ENCODE peak calls at places on chromosomes 2 and 18, in seven cellular contexts. One of them, this sample, is unnamed.

GRCh38 chr2:165402142-165402541 is 67.4 kb upstream of the CSRNP3 start:
- DNase-seq in upper lobe of right lung: no peak
- DNase-seq in psoas muscle: no peak
- DNase-seq in natural killer cell: no peak
- DNase-seq in astrocyte of the spinal cord: no peak
- DNase-seq in thoracic aorta: no peak
- DNase-seq in fibroblast of the aortic adventitia: peak
- DNase-seq in this sample: no peak

GRCh38 chr2:237967463-237967871 is 653 bp downstream of the UBE2F start:
- DNase-seq in upper lobe of right lung: peak
- DNase-seq in psoas muscle: peak
- DNase-seq in natural killer cell: peak
- DNase-seq in astrocyte of the spinal cord: no peak
- DNase-seq in thoracic aorta: no peak
- DNase-seq in fibroblast of the aortic adventitia: peak
- DNase-seq in this sample: peak

GRCh38 chr2:220478305-220479058 is 851.1 kb downstream of the SLC4A3 start:
- DNase-seq in upper lobe of right lung: no peak
- DNase-seq in psoas muscle: no peak
- DNase-seq in natural killer cell: no peak
- DNase-seq in astrocyte of the spinal cord: no peak
- DNase-seq in thoracic aorta: no peak
- DNase-seq in fibroblast of the aortic adventitia: no peak
- DNase-seq in this sample: no peak

GRCh38 chr2:227848146-227848545 is 23.3 kb upstream of the DAW1 start:
- DNase-seq in upper lobe of right lung: no peak
- DNase-seq in psoas muscle: no peak
- DNase-seq in natural killer cell: no peak
- DNase-seq in astrocyte of the spinal cord: no peak
- DNase-seq in thoracic aorta: no peak
- DNase-seq in fibroblast of the aortic adventitia: no peak
- DNase-seq in this sample: no peak

GRCh38 chr2:63050186-63050915 is at the start of gene OTX1:
- DNase-seq in upper lobe of right lung: peak
- DNase-seq in psoas muscle: peak
- DNase-seq in natural killer cell: no peak
- DNase-seq in astrocyte of the spinal cord: no peak
- DNase-seq in thoracic aorta: no peak
- DNase-seq in fibroblast of the aortic adventitia: peak
- DNase-seq in this sample: peak

GRCh38 chr2:212520340-212520739 is 18.3 kb downstream of the ERBB4 start:
- DNase-seq in upper lobe of right lung: no peak
- DNase-seq in psoas muscle: no peak
- DNase-seq in natural killer cell: no peak
- DNase-seq in astrocyte of the spinal cord: no peak
- DNase-seq in thoracic aorta: no peak
- DNase-seq in fibroblast of the aortic adventitia: peak
- DNase-seq in this sample: no peak

GRCh38 chr2:233865838-233866237 is 2.3 kb downstream of the MSL3B start:
- DNase-seq in upper lobe of right lung: no peak
- DNase-seq in psoas muscle: no peak
- DNase-seq in natural killer cell: no peak
- DNase-seq in astrocyte of the spinal cord: no peak
- DNase-seq in thoracic aorta: no peak
- DNase-seq in fibroblast of the aortic adventitia: no peak
- DNase-seq in this sample: no peak

GRCh38 chr2:171566099-171566498 is 43.8 kb downstream of the CYBRD1 start:
- DNase-seq in upper lobe of right lung: no peak
- DNase-seq in psoas muscle: no peak
- DNase-seq in natural killer cell: no peak
- DNase-seq in astrocyte of the spinal cord: no peak
- DNase-seq in thoracic aorta: no peak
- DNase-seq in fibroblast of the aortic adventitia: no peak
- DNase-seq in this sample: no peak

GRCh38 chr2:217392930-217393584 is 533.2 kb upstream of the TNP1 start:
- DNase-seq in upper lobe of right lung: no peak
- DNase-seq in psoas muscle: no peak
- DNase-seq in natural killer cell: no peak
- DNase-seq in astrocyte of the spinal cord: no peak
- DNase-seq in thoracic aorta: no peak
- DNase-seq in fibroblast of the aortic adventitia: no peak
- DNase-seq in this sample: no peak
- TF ChIP-seq CTCF in upper lobe of right lung: no peak
- TF ChIP-seq CTCF in psoas muscle: no peak
- TF ChIP-seq CTCF in natural killer cell: no peak
- TF ChIP-seq CTCF in astrocyte of the spinal cord: no peak
- TF ChIP-seq CTCF in thoracic aorta: no peak
- TF ChIP-seq CTCF in fibroblast of the aortic adventitia: no peak
- TF ChIP-seq CTCF in this sample: no peak

DNA sequence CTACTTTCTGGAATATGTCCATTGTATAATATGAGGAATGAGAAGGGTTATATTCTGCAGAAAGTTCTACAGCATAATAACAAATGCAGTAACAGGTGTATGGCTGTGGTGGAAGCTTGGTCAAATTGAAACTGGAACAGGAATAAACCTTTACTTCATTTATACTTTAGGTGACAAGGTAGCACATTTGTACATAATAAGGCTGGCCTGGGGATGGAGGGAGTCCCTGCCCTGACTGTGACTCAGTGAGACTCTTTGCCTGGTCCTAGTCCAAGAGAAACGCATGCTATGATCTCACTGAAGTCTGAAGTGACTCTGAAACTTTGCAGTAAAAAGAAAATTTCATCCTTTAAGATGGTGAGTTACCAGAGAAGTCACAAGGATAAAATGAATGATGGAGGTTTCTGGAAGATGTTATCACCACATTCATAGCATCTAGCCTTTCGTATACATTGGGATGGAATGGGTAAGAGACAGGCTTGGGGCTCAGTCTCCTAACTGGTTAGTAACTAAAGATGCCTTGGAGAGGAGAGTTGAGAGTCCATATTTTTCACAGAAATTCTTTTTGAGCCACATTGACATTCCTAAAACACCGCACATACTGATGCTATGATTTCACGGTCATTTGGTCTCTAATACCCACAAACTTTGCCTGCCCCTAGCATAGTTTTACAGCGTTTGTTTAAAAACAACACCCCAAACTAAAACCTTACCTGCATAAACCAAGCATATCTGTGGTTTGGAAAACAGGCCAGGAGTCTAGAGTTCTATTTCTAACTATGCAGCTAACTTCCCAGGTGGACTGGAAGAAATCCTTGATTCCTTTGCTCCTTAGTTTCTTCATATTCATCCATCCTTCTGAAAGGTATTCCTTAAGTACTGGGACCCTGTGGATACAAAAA is 42.4 kb upstream of the NABP1 start:
- DNase-seq in upper lobe of right lung: no peak
- DNase-seq in psoas muscle: no peak
- DNase-seq in natural killer cell: no peak
- DNase-seq in astrocyte of the spinal cord: peak
- DNase-seq in thoracic aorta: no peak
- DNase-seq in fibroblast of the aortic adventitia: peak
- DNase-seq in this sample: no peak
- TF ChIP-seq CTCF in upper lobe of right lung: no peak
- TF ChIP-seq CTCF in psoas muscle: no peak
- TF ChIP-seq CTCF in natural killer cell: no peak
- TF ChIP-seq CTCF in astrocyte of the spinal cord: no peak
- TF ChIP-seq CTCF in thoracic aorta: no peak
- TF ChIP-seq CTCF in fibroblast of the aortic adventitia: no peak
- TF ChIP-seq CTCF in this sample: no peak

DNA sequence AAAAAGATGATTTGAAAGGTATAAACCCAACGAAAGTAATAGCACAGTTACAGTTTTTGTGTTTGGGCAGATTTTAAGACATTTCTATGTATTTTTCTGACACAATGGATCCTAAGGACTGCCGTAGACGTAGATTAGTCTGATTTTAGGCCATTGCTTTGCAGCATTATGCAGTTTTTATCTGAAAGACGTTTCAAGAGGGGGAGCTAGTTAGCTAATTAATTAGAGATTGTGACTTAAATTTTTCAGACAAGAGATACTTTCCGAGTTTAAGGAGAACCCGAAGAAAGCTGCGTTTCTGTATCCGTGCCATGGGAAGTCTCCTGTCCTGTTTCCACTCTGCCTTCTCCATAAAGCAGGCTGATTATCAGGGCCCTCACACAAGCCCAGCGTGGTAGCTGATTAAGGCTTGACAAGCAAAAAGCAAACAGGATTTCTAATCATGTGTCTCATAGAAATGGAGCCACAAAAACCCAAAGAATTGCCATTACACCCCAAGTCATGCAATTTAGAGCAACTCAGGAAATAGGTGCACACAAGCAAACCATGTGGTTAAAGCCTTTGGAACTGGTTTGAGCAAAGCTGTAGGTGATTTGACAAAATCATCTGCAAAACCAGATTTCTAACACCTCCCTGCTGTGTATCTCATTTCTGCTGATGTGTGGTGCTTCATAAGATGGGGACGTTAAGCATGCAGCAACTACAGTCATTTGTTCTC is 808.1 kb downstream of the RNF144A start:
- DNase-seq in upper lobe of right lung: no peak
- DNase-seq in psoas muscle: no peak
- DNase-seq in natural killer cell: peak
- DNase-seq in astrocyte of the spinal cord: peak
- DNase-seq in thoracic aorta: no peak
- DNase-seq in fibroblast of the aortic adventitia: peak
- DNase-seq in this sample: no peak
- TF ChIP-seq CTCF in upper lobe of right lung: peak
- TF ChIP-seq CTCF in psoas muscle: no peak
- TF ChIP-seq CTCF in natural killer cell: no peak
- TF ChIP-seq CTCF in astrocyte of the spinal cord: peak
- TF ChIP-seq CTCF in thoracic aorta: no peak
- TF ChIP-seq CTCF in fibroblast of the aortic adventitia: no peak
- TF ChIP-seq CTCF in this sample: no peak

GRCh38 chr2:133148187-133148586 is 420.1 kb downstream of the NCKAP5 start:
- DNase-seq in upper lobe of right lung: no peak
- DNase-seq in psoas muscle: no peak
- DNase-seq in natural killer cell: no peak
- DNase-seq in astrocyte of the spinal cord: no peak
- DNase-seq in thoracic aorta: no peak
- DNase-seq in fibroblast of the aortic adventitia: no peak
- DNase-seq in this sample: no peak
- TF ChIP-seq CTCF in upper lobe of right lung: no peak
- TF ChIP-seq CTCF in psoas muscle: no peak
- TF ChIP-seq CTCF in natural killer cell: no peak
- TF ChIP-seq CTCF in astrocyte of the spinal cord: no peak
- TF ChIP-seq CTCF in thoracic aorta: no peak
- TF ChIP-seq CTCF in fibroblast of the aortic adventitia: no peak
- TF ChIP-seq CTCF in this sample: no peak

GRCh38 chr2:75465317-75465998 is 95.3 kb downstream of the EVA1A start:
- DNase-seq in upper lobe of right lung: no peak
- DNase-seq in psoas muscle: no peak
- DNase-seq in natural killer cell: no peak
- DNase-seq in astrocyte of the spinal cord: peak
- DNase-seq in thoracic aorta: no peak
- DNase-seq in fibroblast of the aortic adventitia: peak
- DNase-seq in this sample: no peak
- TF ChIP-seq CTCF in upper lobe of right lung: peak
- TF ChIP-seq CTCF in psoas muscle: peak
- TF ChIP-seq CTCF in natural killer cell: no peak
- TF ChIP-seq CTCF in astrocyte of the spinal cord: peak
- TF ChIP-seq CTCF in thoracic aorta: no peak
- TF ChIP-seq CTCF in fibroblast of the aortic adventitia: peak
- TF ChIP-seq CTCF in this sample: peak

GRCh38 chr2:120375251-120376020 is 29.5 kb downstream of the INHBB start:
- DNase-seq in upper lobe of right lung: no peak
- DNase-seq in psoas muscle: peak
- DNase-seq in natural killer cell: no peak
- DNase-seq in astrocyte of the spinal cord: no peak
- DNase-seq in thoracic aorta: no peak
- DNase-seq in fibroblast of the aortic adventitia: no peak
- DNase-seq in this sample: no peak

GRCh38 chr2:120374821-120375220 is 28.9 kb downstream of the INHBB start:
- DNase-seq in upper lobe of right lung: no peak
- DNase-seq in psoas muscle: no peak
- DNase-seq in natural killer cell: no peak
- DNase-seq in astrocyte of the spinal cord: no peak
- DNase-seq in thoracic aorta: no peak
- DNase-seq in fibroblast of the aortic adventitia: no peak
- DNase-seq in this sample: no peak

GRCh38 chr2:120371969-120372625 is 26.2 kb downstream of the INHBB start:
- DNase-seq in upper lobe of right lung: no peak
- DNase-seq in psoas muscle: peak
- DNase-seq in natural killer cell: no peak
- DNase-seq in astrocyte of the spinal cord: no peak
- DNase-seq in thoracic aorta: no peak
- DNase-seq in fibroblast of the aortic adventitia: no peak
- DNase-seq in this sample: no peak

GRCh38 chr2:120372816-120373215 is 26.9 kb downstream of the INHBB start:
- DNase-seq in upper lobe of right lung: no peak
- DNase-seq in psoas muscle: peak
- DNase-seq in natural killer cell: no peak
- DNase-seq in astrocyte of the spinal cord: no peak
- DNase-seq in thoracic aorta: no peak
- DNase-seq in fibroblast of the aortic adventitia: no peak
- DNase-seq in this sample: no peak

GRCh38 chr2:120373424-120373823 is 27.5 kb downstream of the INHBB start:
- DNase-seq in upper lobe of right lung: no peak
- DNase-seq in psoas muscle: peak
- DNase-seq in natural killer cell: no peak
- DNase-seq in astrocyte of the spinal cord: no peak
- DNase-seq in thoracic aorta: no peak
- DNase-seq in fibroblast of the aortic adventitia: no peak
- DNase-seq in this sample: no peak
- TF ChIP-seq CTCF in upper lobe of right lung: no peak
- TF ChIP-seq CTCF in psoas muscle: no peak
- TF ChIP-seq CTCF in natural killer cell: no peak
- TF ChIP-seq CTCF in astrocyte of the spinal cord: no peak
- TF ChIP-seq CTCF in thoracic aorta: no peak
- TF ChIP-seq CTCF in fibroblast of the aortic adventitia: no peak
- TF ChIP-seq CTCF in this sample: no peak

DNA sequence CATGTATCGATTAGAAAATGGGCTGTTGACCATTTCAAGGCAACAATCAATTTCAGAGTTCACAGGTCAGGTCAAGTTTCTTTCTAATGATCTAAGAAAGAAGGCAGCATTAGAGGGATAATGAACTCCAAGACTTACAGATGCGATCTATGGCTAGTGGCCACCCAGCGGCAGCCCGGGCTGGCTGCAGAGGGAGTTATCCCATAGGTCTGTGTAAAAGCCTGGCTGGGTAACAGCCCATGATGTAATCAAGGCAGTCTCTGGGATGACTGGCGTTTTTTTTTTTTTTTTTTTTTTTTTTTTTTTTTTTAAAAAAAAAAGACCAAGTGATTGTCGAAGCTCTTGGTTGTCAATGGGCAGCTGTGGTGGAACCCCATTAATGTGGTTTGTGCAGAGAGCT is 171.1 kb upstream of the SKOR2 start:
- DNase-seq in upper lobe of right lung: no peak
- DNase-seq in psoas muscle: no peak
- DNase-seq in natural killer cell: no peak
- DNase-seq in astrocyte of the spinal cord: no peak
- DNase-seq in thoracic aorta: no peak
- DNase-seq in fibroblast of the aortic adventitia: peak
- DNase-seq in this sample: no peak
- TF ChIP-seq CTCF in upper lobe of right lung: no peak
- TF ChIP-seq CTCF in psoas muscle: no peak
- TF ChIP-seq CTCF in natural killer cell: no peak
- TF ChIP-seq CTCF in astrocyte of the spinal cord: no peak
- TF ChIP-seq CTCF in thoracic aorta: no peak
- TF ChIP-seq CTCF in fibroblast of the aortic adventitia: peak
- TF ChIP-seq CTCF in this sample: peak

DNA sequence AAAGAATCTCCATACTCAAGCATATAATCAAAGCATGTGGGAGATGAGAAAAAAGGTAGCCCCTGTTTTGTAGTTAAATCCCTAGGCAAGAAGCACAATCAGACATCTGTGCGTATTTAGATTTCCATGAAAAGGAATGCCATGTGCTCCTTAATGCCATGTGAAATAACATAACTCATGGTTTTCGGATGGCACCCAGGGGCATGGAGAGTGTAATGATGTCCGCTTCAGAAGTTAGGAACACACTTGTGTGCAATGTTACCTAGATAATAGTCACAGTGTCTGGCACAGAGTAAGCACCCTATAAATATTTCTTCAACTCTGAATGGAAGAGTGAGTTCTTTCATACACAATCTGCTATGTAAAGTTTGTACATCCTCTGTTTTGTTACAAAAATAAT is 197.0 kb downstream of the NCKAP5 start:
- DNase-seq in upper lobe of right lung: no peak
- DNase-seq in psoas muscle: no peak
- DNase-seq in natural killer cell: no peak
- DNase-seq in astrocyte of the spinal cord: no peak
- DNase-seq in thoracic aorta: no peak
- DNase-seq in fibroblast of the aortic adventitia: no peak
- DNase-seq in this sample: no peak
- TF ChIP-seq CTCF in upper lobe of right lung: no peak
- TF ChIP-seq CTCF in psoas muscle: no peak
- TF ChIP-seq CTCF in natural killer cell: no peak
- TF ChIP-seq CTCF in astrocyte of the spinal cord: no peak
- TF ChIP-seq CTCF in thoracic aorta: no peak
- TF ChIP-seq CTCF in fibroblast of the aortic adventitia: no peak
- TF ChIP-seq CTCF in this sample: no peak

This sample was measured in progenitor cell of endocrine pancreas.